ENCODE peak calls at places on chromosome 7, in ten cellular contexts. N, C, A, L, Q, S, P, U, D and O are unnamed samples.

GRCh38 chr7:40717242-40717641 is 582.4 kb downstream of the SUGCT start:
- DNase-seq in N (no peak), C (peak; percentile 2), Q (no peak), S (peak; percentile 96), U (no peak), P (peak; percentile 22), L (peak; percentile 82), A (peak; percentile 88), D (peak; percentile 79), O (no peak)

GRCh38 chr7:39624935-39625694 is 1.7 kb downstream of the RALA start:
- DNase-seq in S (peak; percentile 64), A (no peak), P (no peak), U (no peak), N (no peak), Q (no peak), L (no peak), D (peak; percentile 72), C (peak; percentile 73), O (no peak)

GRCh38 chr7:6621195-6622128 is 6.1 kb downstream of the ZNF853 start:
- DNase-seq in S (no peak), D (no peak), Q (no peak), N (no peak), A (no peak), L (no peak), U (no peak), C (no peak), P (no peak), O (no peak)

GRCh38 chr7:21923663-21924062 is 22.0 kb downstream of the CDCA7L start:
- DNase-seq in N (no peak), L (peak; percentile 70), Q (no peak), P (no peak), U (peak; percentile 55), A (no peak), C (no peak), D (no peak), S (peak; percentile 43), O (no peak)

GRCh38 chr7:74059681-74060588 is 23.7 kb upstream of the LIMK1 start:
- DNase-seq in A (peak; percentile 71), L (peak; percentile 73), S (no peak), Q (no peak), C (no peak), N (no peak), U (peak; percentile 79), D (no peak), P (no peak), O (no peak)

GRCh38 chr7:42238709-42239395 is 1.8 kb upstream of the GLI3 start:
- DNase-seq in C (no peak), P (no peak), D (peak; percentile 91), Q (no peak), S (peak; percentile 78), A (no peak), N (no peak), U (no peak), L (no peak), O (peak; percentile 85)

GRCh38 chr7:55191926-55192692 is 173.0 kb upstream of the LANCL2 start:
- DNase-seq in D (no peak), S (peak; percentile 20), A (no peak), P (no peak), U (no peak), C (no peak), Q (no peak), L (no peak), N (no peak), O (peak; percentile 61)

GRCh38 chr7:138711007-138711406 is 9.8 kb upstream of the SVOPL start:
- DNase-seq in U (no peak), N (no peak), D (no peak), A (no peak), C (no peak), L (no peak), S (no peak), Q (no peak), P (no peak), O (no peak)

GRCh38 chr7:111744501-111745155 is 182.3 kb upstream of the IMMP2L start:
- DNase-seq in Q (no peak), A (no peak), L (no peak), S (peak; percentile 71), C (no peak), U (no peak), N (no peak), P (no peak), D (peak; percentile 47), O (no peak)

GRCh38 chr7:141012696-141013344 is 1.9 kb downstream of the MRPS33 start:
- DNase-seq in P (no peak), A (no peak), D (peak; percentile 78), N (no peak), U (no peak), Q (no peak), C (no peak), S (peak; percentile 54), L (no peak), O (no peak)

GRCh38 chr7:46554688-46555422 is 633.8 kb upstream of the IGFBP3 start:
- DNase-seq in L (no peak), Q (no peak), S (peak; percentile 52), A (no peak), P (no peak), N (no peak), U (no peak), C (no peak), D (peak; percentile 72), O (no peak)

GRCh38 chr7:7330997-7331396 is 148.7 kb downstream of the C1GALT1 start:
- DNase-seq in C (no peak), U (no peak), P (no peak), L (peak; percentile 32), Q (no peak), D (no peak), S (no peak), A (no peak), N (no peak), O (no peak)

GRCh38 chr7:36487756-36488336 is 98.2 kb downstream of the ANLN start:
- DNase-seq in U (peak; percentile 41), A (no peak), P (peak; percentile 26), N (no peak), D (peak; percentile 69), C (peak; percentile 78), Q (no peak), S (peak; percentile 78), L (peak; percentile 79), O (no peak)

GRCh38 chr7:48455363-48455762 is 284.1 kb downstream of the ABCA13 start:
- DNase-seq in U (no peak), A (no peak), D (no peak), L (no peak), S (no peak), Q (no peak), C (no peak), N (no peak), P (no peak), O (no peak)

GRCh38 chr7:94288091-94288490 is 106.6 kb upstream of the COL1A2 start:
- DNase-seq in U (no peak), L (no peak), C (no peak), Q (no peak), A (no peak), P (no peak), D (no peak), N (no peak), S (peak; percentile 69), O (no peak)

GRCh38 chr7:106329971-106330733 is 45.4 kb upstream of the NAMPT start:
- DNase-seq in D (peak; percentile 65), A (peak; percentile 50), N (no peak), S (peak; percentile 73), C (no peak), L (no peak), U (no peak), Q (no peak), P (no peak), O (no peak)

GRCh38 chr7:39429421-39429820 is 136.8 kb upstream of the YAE1 start:
- DNase-seq in C (no peak), U (no peak), N (no peak), L (no peak), D (no peak), Q (no peak), A (no peak), S (no peak), P (no peak), O (no peak)

GRCh38 chr7:13878154-13878553 is 111.3 kb downstream of the ETV1 start:
- DNase-seq in S (no peak), C (no peak), Q (no peak), P (no peak), A (no peak), U (no peak), D (no peak), N (no peak), L (no peak), O (no peak)

GRCh38 chr7:24829787-24830186 is 72.5 kb upstream of the GSDME start:
- DNase-seq in S (peak; percentile 24), A (no peak), D (peak; percentile 23), P (no peak), U (no peak), N (no peak), L (no peak), Q (no peak), C (peak; percentile 17), O (no peak)

GRCh38 chr7:2169923-2170575 is 62.7 kb downstream of the MAD1L1 start:
- DNase-seq in C (no peak), U (no peak), L (no peak), A (no peak), D (no peak), P (no peak), Q (no peak), N (no peak), S (no peak), O (no peak)

GRCh38 chr7:87218941-87219544 is 489 bp downstream of the TMEM243 start:
- DNase-seq in L (peak; percentile 67), Q (no peak), P (peak; percentile 21), U (no peak), S (peak; percentile 59), N (no peak), A (peak; percentile 83), C (peak; percentile 78), D (peak; percentile 78), O (peak; percentile 85)

GRCh38 chr7:138935438-138936079 is 45.6 kb downstream of the KIAA1549 start:
- DNase-seq in L (no peak), N (no peak), A (no peak), U (peak; percentile 68), P (no peak), S (peak; percentile 80), Q (no peak), D (peak; percentile 97), C (peak; percentile 0), O (no peak)

GRCh38 chr7:69864283-69864682 is 266.0 kb downstream of the AUTS2 start:
- DNase-seq in U (no peak), S (no peak), D (peak; percentile 22), A (no peak), N (no peak), C (no peak), P (no peak), L (no peak), Q (no peak), O (no peak)

GRCh38 chr7:31126976-31127375 is 74.9 kb downstream of the ADCYAP1R1 start:
- DNase-seq in P (no peak), N (no peak), Q (no peak), C (peak; percentile 2), S (peak; percentile 38), U (no peak), D (peak; percentile 55), A (no peak), L (no peak), O (no peak)

GRCh38 chr7:78959471-78959870 is 494.0 kb downstream of the MAGI2 start:
- DNase-seq in S (peak; percentile 49), N (no peak), U (no peak), D (peak; percentile 25), A (no peak), Q (no peak), C (no peak), P (no peak), L (no peak), O (no peak)

GRCh38 chr7:153415632-153416031 is 636.6 kb upstream of the DPP6 start:
- DNase-seq in C (no peak), A (no peak), Q (no peak), N (no peak), L (no peak), P (no peak), S (no peak), U (no peak), D (no peak), O (no peak)

GRCh38 chr7:122556873-122557542 is 141.9 kb downstream of the RNF133 start:
- DNase-seq in D (no peak), A (no peak), Q (no peak), P (no peak), N (no peak), C (no peak), U (no peak), L (no peak), S (no peak), O (no peak)

GRCh38 chr7:17325364-17325763 is 26.9 kb downstream of the AHR start:
- DNase-seq in A (no peak), C (no peak), L (no peak), N (no peak), Q (no peak), S (peak; percentile 45), U (no peak), P (no peak), D (peak; percentile 51), O (no peak)